ENCODE peak calls at places on chromosomes 11 and 22, in five cellular contexts. K, E, F, B and D are unnamed samples.
A peak's percentile ranks its signal among the peaks of the same experiment; 100 is the strongest.

GRCh38 chr11:124938206-124938765 is 2.4 kb upstream of the HEPACAM start:
- DNase-seq in F (no peak), K (peak; percentile 6), E (no peak), B (no peak), D (no peak)

GRCh38 chr11:62842171-62842717 is 2.9 kb upstream of the WDR74 start:
- DNase-seq in F (peak; percentile 73), K (no peak), B (no peak), E (no peak), D (no peak)

GRCh38 chr22:20118572-20119020 is 1.6 kb upstream of the TRMT2A start:
- DNase-seq in B (no peak), F (peak; percentile 20), E (no peak), K (no peak), D (no peak)

GRCh38 chr11:76209956-76210885 is 3.9 kb upstream of the WNT11 start:
- DNase-seq in F (peak; percentile 82), E (no peak), K (peak; percentile 79), B (no peak), D (peak; percentile 59)

GRCh38 chr11:89293966-89294679 is 116.4 kb downstream of the TYR start:
- DNase-seq in B (no peak), E (no peak), K (peak; percentile 27), F (peak; percentile 43), D (peak; percentile 19)

GRCh38 chr22:49716441-49716840 is 111.2 kb downstream of the BRD1 start:
- DNase-seq in B (no peak), F (no peak), E (no peak), K (no peak), D (no peak)

GRCh38 chr11:17389205-17389956 is 922 bp upstream of the KCNJ11 start:
- DNase-seq in F (peak; percentile 91), K (peak; percentile 13), E (peak; percentile 69), B (peak; percentile 59), D (peak; percentile 66)

GRCh38 chr11:106625566-106625965 is 392.7 kb downstream of the GUCY1A2 start:
- DNase-seq in E (no peak), K (peak; percentile 34), B (no peak), F (no peak), D (no peak)

GRCh38 chr11:20278727-20279126 is 84.8 kb upstream of the HTATIP2 start:
- DNase-seq in B (no peak), F (no peak), K (peak; percentile 2), E (no peak), D (no peak)

DNA sequence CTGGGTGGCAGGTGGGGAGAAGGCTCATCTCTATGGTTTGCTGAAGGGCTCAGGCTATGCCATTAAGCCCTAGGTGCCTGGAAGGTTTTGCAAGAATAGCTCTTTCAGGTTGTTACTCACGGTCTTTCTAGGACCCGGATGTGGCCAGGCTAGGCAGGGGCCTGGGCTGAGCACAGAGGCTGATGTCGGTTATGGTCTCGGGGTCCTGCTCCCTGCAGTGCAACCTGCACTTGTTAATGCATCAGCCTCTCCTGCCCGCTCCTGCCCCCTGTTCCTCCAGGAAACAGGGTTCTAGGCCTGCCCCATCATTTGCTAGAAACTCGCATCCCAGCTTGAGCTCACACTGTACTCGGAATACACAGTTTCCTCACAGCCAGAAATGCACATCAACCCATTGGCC is 79.1 kb upstream of the SLC22A12 start:
- DNase-seq in E (no peak), K (no peak), B (no peak), F (no peak), D (no peak)
- TF ChIP-seq CTCF in E (no peak), K (no peak), B (no peak), F (no peak), D (no peak)

DNA sequence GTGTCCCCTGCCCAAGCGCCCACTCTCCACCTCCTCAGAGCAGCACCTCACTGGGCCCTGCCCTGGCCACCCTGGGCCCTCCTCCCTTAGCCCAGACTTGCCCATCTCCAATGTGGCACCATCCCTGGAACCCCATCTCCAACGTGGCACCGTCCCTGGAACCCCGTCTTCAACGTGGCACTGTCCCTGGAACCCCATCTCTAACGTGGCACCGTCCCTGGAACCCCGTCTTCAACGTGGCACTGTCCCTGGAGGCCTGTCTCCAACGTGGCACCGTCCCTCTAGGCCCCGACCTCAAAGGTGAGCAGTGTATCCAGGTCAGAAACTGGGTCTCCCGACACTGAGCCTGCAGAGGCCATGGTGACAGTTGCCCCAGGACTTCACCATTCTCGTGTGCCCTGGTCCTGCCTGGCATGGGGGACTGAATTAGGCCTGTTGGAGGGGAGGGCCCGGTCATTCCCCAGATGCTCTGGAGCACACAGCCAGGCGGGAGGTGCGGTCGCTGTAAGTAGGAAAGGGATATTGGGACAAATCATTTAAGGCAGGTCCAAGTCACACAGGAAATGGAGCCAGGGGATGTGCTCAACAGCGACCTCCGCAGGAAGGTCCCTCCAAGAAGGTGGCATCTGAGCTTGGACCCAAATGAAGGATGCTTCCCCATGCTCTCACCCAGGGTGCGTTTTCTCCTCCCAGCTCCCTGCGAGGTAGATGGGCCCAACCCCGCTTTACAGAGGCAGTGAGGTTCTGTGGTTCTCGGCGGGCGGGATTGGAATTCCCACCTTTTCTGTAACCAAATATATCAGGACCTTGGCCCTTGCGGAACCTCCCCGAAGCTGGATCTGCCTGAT is 2.4 kb upstream of the CTSD start:
- DNase-seq in E (no peak), K (no peak), F (peak; percentile 54), B (no peak), D (no peak)
- TF ChIP-seq CTCF in E (peak; percentile 18), K (no peak), F (no peak), B (no peak), D (no peak)

GRCh38 chr11:117219001-117219400 is 12.9 kb downstream of the PCSK7 start:
- DNase-seq in K (no peak), B (peak; percentile 21), E (no peak), F (peak; percentile 42), D (no peak)

GRCh38 chr11:117217141-117217609 is 14.7 kb downstream of the PCSK7 start:
- DNase-seq in E (no peak), B (peak; percentile 26), K (peak; percentile 98), F (peak; percentile 7), D (no peak)

GRCh38 chr11:117218133-117218915 is 13.5 kb downstream of the PCSK7 start:
- DNase-seq in K (peak; percentile 88), E (no peak), F (peak; percentile 33), B (peak; percentile 21), D (no peak)

GRCh38 chr11:117219455-117219854 is 12.4 kb downstream of the PCSK7 start:
- DNase-seq in F (no peak), B (peak; percentile 21), E (no peak), K (no peak), D (no peak)

DNA sequence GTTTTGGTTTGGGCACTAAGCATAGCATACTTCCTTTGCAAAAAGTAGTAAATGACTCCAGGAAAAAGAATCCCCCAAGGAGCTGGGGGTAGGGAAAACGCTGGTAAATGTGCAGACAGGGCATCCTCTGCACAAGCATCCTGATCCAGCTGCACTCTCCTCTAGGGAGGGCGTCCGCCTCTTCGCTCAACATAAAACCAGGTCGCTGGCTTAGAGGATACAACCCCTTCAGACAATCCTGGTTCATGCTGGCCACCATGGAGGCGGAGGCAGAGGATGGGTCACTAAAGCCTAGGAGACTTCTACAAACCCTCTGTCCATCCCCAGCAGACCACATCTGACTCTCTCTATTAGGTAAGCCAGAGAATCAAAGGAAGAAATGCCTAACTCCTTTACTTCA is 14.2 kb downstream of the PCSK7 start:
- DNase-seq in K (no peak), F (no peak), B (peak; percentile 17), E (no peak), D (no peak)
- TF ChIP-seq CTCF in K (no peak), F (no peak), B (no peak), E (no peak), D (no peak)

GRCh38 chr22:22935546-22936157 is 48.0 kb downstream of the IGLL5 start:
- DNase-seq in K (no peak), F (no peak), E (no peak), B (no peak), D (no peak)
- TF ChIP-seq CTCF in K (no peak), F (no peak), E (peak; percentile 15), B (no peak), D (no peak)

DNA sequence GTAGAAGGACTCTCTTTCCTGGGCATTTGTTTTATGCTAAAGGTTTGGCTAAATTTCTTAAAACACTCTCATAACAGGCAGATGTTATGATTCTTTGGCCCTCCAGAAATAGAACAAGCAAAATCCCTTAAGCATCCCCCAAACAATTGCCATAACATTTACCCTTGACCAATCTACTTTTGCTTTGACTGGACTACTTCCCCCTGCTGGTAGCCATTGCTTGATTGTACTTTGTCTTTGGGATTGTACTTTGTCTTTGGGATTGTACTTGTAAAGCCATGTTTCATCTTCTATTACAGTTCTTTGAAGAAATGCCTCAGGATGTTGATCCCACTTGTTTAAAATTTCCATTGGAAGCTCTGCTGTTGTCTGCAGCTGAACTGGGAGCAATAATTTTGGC is 53.3 kb upstream of the GLYAT start:
- DNase-seq in F (no peak), B (no peak), K (no peak), E (no peak), D (no peak)
- TF ChIP-seq CTCF in F (no peak), B (no peak), K (no peak), E (peak; percentile 29), D (no peak)